ENCODE peak calls at places on chromosomes 6 and 20, in seven cellular contexts. One of them, this sample, is unnamed.

GRCh38 chr6:6815732-6816131 is 227.2 kb downstream of the LY86 start:
- DNase-seq in astrocyte of the spinal cord: no peak
- DNase-seq in heart left ventricle: no peak
- DNase-seq in neural crest cell: no peak
- DNase-seq in GM10248: no peak
- DNase-seq in fibroblast of lung: no peak
- DNase-seq in endothelial cell: no peak
- DNase-seq in this sample: no peak

GRCh38 chr6:2766767-2767314 is 1.6 kb downstream of the WRNIP1 start:
- DNase-seq in astrocyte of the spinal cord: peak
- DNase-seq in heart left ventricle: no peak
- DNase-seq in neural crest cell: no peak
- DNase-seq in GM10248: no peak
- DNase-seq in fibroblast of lung: peak
- DNase-seq in endothelial cell: no peak
- DNase-seq in this sample: no peak

GRCh38 chr20:40711078-40711477 is 22.0 kb upstream of the MAFB start:
- DNase-seq in astrocyte of the spinal cord: no peak
- DNase-seq in heart left ventricle: no peak
- DNase-seq in neural crest cell: no peak
- DNase-seq in GM10248: no peak
- DNase-seq in fibroblast of lung: no peak
- DNase-seq in endothelial cell: no peak
- DNase-seq in this sample: no peak

GRCh38 chr6:88561974-88562736 is 396.0 kb upstream of the CNR1 start:
- DNase-seq in astrocyte of the spinal cord: no peak
- DNase-seq in heart left ventricle: no peak
- DNase-seq in neural crest cell: no peak
- DNase-seq in GM10248: no peak
- DNase-seq in fibroblast of lung: no peak
- DNase-seq in endothelial cell: no peak
- DNase-seq in this sample: no peak

GRCh38 chr20:28616354-28616753 is 2641.1 kb upstream of the DEFB115 start:
- DNase-seq in astrocyte of the spinal cord: no peak
- DNase-seq in heart left ventricle: no peak
- DNase-seq in neural crest cell: no peak
- DNase-seq in GM10248: no peak
- DNase-seq in fibroblast of lung: no peak
- DNase-seq in endothelial cell: no peak
- DNase-seq in this sample: no peak

GRCh38 chr6:16803294-16804006 is 42.2 kb upstream of the ATXN1 start:
- DNase-seq in astrocyte of the spinal cord: peak
- DNase-seq in heart left ventricle: peak
- DNase-seq in neural crest cell: peak
- DNase-seq in GM10248: no peak
- DNase-seq in fibroblast of lung: peak
- DNase-seq in endothelial cell: peak
- DNase-seq in this sample: no peak

GRCh38 chr6:150201791-150202329 is 59.0 kb downstream of the PPP1R14C start:
- DNase-seq in astrocyte of the spinal cord: no peak
- DNase-seq in heart left ventricle: no peak
- DNase-seq in neural crest cell: no peak
- DNase-seq in GM10248: no peak
- DNase-seq in fibroblast of lung: no peak
- DNase-seq in endothelial cell: no peak
- DNase-seq in this sample: no peak

GRCh38 chr6:11894212-11894611 is 115.6 kb upstream of the ADTRP start:
- DNase-seq in astrocyte of the spinal cord: no peak
- DNase-seq in heart left ventricle: no peak
- DNase-seq in neural crest cell: no peak
- DNase-seq in GM10248: no peak
- DNase-seq in fibroblast of lung: no peak
- DNase-seq in endothelial cell: no peak
- DNase-seq in this sample: no peak

GRCh38 chr6:163667372-163668060 is 253.0 kb downstream of the QKI start:
- DNase-seq in astrocyte of the spinal cord: peak
- DNase-seq in heart left ventricle: peak
- DNase-seq in neural crest cell: no peak
- DNase-seq in GM10248: peak
- DNase-seq in fibroblast of lung: peak
- DNase-seq in endothelial cell: no peak
- DNase-seq in this sample: peak

GRCh38 chr6:132907915-132908314 is 93.5 kb downstream of the RPS12 start:
- DNase-seq in astrocyte of the spinal cord: peak
- DNase-seq in heart left ventricle: no peak
- DNase-seq in neural crest cell: no peak
- DNase-seq in GM10248: no peak
- DNase-seq in fibroblast of lung: peak
- DNase-seq in endothelial cell: no peak
- DNase-seq in this sample: no peak

GRCh38 chr20:40551125-40551530 is 137.9 kb downstream of the MAFB start:
- DNase-seq in astrocyte of the spinal cord: no peak
- DNase-seq in heart left ventricle: peak
- DNase-seq in neural crest cell: no peak
- DNase-seq in GM10248: no peak
- DNase-seq in fibroblast of lung: peak
- DNase-seq in endothelial cell: no peak
- DNase-seq in this sample: no peak

GRCh38 chr20:44848254-44849015 is 37.1 kb upstream of the YWHAB start:
- DNase-seq in astrocyte of the spinal cord: no peak
- DNase-seq in heart left ventricle: no peak
- DNase-seq in neural crest cell: no peak
- DNase-seq in GM10248: no peak
- DNase-seq in fibroblast of lung: no peak
- DNase-seq in endothelial cell: no peak
- DNase-seq in this sample: no peak

GRCh38 chr20:44850883-44851282 is 34.6 kb upstream of the YWHAB start:
- DNase-seq in astrocyte of the spinal cord: no peak
- DNase-seq in heart left ventricle: no peak
- DNase-seq in neural crest cell: no peak
- DNase-seq in GM10248: no peak
- DNase-seq in fibroblast of lung: no peak
- DNase-seq in endothelial cell: no peak
- DNase-seq in this sample: no peak

GRCh38 chr20:44850272-44850671 is 35.2 kb upstream of the YWHAB start:
- DNase-seq in astrocyte of the spinal cord: no peak
- DNase-seq in heart left ventricle: no peak
- DNase-seq in neural crest cell: no peak
- DNase-seq in GM10248: no peak
- DNase-seq in fibroblast of lung: no peak
- DNase-seq in endothelial cell: no peak
- DNase-seq in this sample: no peak

GRCh38 chr20:44851545-44851944 is 34.0 kb upstream of the YWHAB start:
- DNase-seq in astrocyte of the spinal cord: no peak
- DNase-seq in heart left ventricle: no peak
- DNase-seq in neural crest cell: no peak
- DNase-seq in GM10248: no peak
- DNase-seq in fibroblast of lung: no peak
- DNase-seq in endothelial cell: no peak
- DNase-seq in this sample: no peak

GRCh38 chr20:44849712-44850111 is 35.8 kb upstream of the YWHAB start:
- DNase-seq in astrocyte of the spinal cord: no peak
- DNase-seq in heart left ventricle: no peak
- DNase-seq in neural crest cell: no peak
- DNase-seq in GM10248: no peak
- DNase-seq in fibroblast of lung: no peak
- DNase-seq in endothelial cell: no peak
- DNase-seq in this sample: no peak
- TF ChIP-seq CTCF in astrocyte of the spinal cord: no peak
- TF ChIP-seq CTCF in heart left ventricle: no peak
- TF ChIP-seq CTCF in neural crest cell: peak
- TF ChIP-seq CTCF in GM10248: no peak
- TF ChIP-seq CTCF in fibroblast of lung: no peak
- TF ChIP-seq CTCF in endothelial cell: no peak
- TF ChIP-seq CTCF in this sample: no peak

GRCh38 chr20:1748777-1749176 is 91.2 kb upstream of the SIRPG start:
- DNase-seq in astrocyte of the spinal cord: no peak
- DNase-seq in heart left ventricle: no peak
- DNase-seq in neural crest cell: no peak
- DNase-seq in GM10248: no peak
- DNase-seq in fibroblast of lung: no peak
- DNase-seq in endothelial cell: no peak
- DNase-seq in this sample: no peak
- TF ChIP-seq CTCF in astrocyte of the spinal cord: no peak
- TF ChIP-seq CTCF in heart left ventricle: no peak
- TF ChIP-seq CTCF in neural crest cell: no peak
- TF ChIP-seq CTCF in GM10248: no peak
- TF ChIP-seq CTCF in fibroblast of lung: no peak
- TF ChIP-seq CTCF in endothelial cell: no peak
- TF ChIP-seq CTCF in this sample: no peak

DNA sequence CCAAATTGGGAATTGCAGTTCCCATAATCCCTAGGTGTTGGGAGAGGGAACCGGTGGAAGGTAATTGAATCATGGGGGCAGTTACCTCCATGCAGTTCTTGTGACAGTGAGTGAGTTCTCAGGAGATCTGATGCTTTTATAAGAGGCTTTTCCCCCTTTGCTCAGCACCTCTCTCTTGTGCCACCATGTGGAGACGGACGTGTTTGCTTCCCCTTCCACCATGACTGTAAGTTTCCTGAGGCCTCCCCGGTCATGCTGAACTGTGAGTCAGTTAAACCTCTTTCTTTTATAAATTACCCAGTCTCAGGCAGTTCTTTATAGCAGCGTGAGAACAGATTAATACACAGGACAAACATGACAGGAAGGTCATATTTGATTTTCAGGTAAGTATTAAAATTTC is 25.3 kb upstream of the HECA start:
- DNase-seq in astrocyte of the spinal cord: no peak
- DNase-seq in heart left ventricle: no peak
- DNase-seq in neural crest cell: no peak
- DNase-seq in GM10248: no peak
- DNase-seq in fibroblast of lung: peak
- DNase-seq in endothelial cell: peak
- DNase-seq in this sample: peak
- TF ChIP-seq CTCF in astrocyte of the spinal cord: peak
- TF ChIP-seq CTCF in heart left ventricle: peak
- TF ChIP-seq CTCF in neural crest cell: peak
- TF ChIP-seq CTCF in GM10248: peak
- TF ChIP-seq CTCF in fibroblast of lung: peak
- TF ChIP-seq CTCF in endothelial cell: no peak
- TF ChIP-seq CTCF in this sample: peak

DNA sequence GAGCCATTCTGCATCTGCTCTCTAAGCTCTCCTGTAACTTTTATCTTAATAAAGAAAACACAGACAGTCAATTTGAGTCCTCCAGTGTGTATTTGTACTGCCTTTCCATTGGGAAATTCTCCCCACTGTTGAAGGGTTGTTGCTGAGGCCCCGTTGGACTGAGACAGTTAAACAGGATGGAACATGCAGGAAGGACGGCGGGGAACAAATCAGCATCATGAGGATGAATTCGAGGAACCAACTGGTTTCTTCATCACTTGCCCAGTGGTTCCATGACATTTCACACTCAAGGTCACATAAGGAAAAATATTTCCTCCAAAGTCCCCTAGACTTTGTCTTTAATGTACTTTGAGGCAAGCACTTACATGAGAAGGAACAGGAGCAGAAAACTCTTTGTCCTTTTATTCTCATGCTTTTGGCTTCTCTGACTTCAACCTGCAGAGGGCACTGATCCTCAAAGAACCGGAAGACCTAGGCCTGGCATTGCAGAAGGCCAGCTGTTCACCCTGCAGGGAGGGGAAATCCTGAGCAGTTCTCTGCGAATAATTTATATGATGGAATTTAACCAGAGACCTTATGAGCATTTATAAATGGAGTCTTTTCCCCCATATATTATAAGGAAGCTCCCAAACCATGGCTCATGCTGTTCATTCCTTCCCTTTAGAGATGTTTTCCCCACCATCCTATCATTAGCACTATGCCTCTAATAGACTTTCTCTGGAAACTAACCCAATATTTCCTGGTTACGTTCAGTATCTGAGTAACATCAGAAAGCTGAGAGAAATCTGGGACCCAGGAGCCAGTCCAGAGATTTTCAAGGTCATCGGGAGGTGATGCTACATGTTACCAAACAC is 55.2 kb upstream of the ADGRF1 start:
- DNase-seq in astrocyte of the spinal cord: peak
- DNase-seq in heart left ventricle: peak
- DNase-seq in neural crest cell: peak
- DNase-seq in GM10248: peak
- DNase-seq in fibroblast of lung: peak
- DNase-seq in endothelial cell: peak
- DNase-seq in this sample: peak
- TF ChIP-seq CTCF in astrocyte of the spinal cord: peak
- TF ChIP-seq CTCF in heart left ventricle: peak
- TF ChIP-seq CTCF in neural crest cell: peak
- TF ChIP-seq CTCF in GM10248: peak
- TF ChIP-seq CTCF in fibroblast of lung: peak
- TF ChIP-seq CTCF in endothelial cell: peak
- TF ChIP-seq CTCF in this sample: peak

DNA sequence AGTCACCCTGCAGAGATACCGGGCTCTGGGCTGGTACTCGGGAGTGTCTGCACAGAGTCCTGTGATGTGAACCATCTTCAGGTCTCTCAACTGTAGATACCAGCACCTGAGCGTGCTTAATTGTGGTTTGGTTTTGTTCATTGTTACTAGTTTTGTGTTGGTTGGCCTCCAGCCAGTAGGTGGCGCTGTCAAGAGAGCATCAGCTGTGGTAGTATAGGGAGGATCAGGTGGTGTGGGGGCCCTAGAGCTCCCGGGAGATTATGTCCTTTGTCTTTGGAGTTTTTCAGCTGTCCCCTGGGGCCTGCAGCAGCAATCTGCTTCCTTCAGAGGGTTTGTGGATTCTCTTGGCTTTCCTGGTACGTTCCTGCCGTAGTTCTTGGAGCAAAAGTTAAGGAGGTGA is 67.9 kb downstream of the CDYL start:
- DNase-seq in astrocyte of the spinal cord: no peak
- DNase-seq in heart left ventricle: no peak
- DNase-seq in neural crest cell: no peak
- DNase-seq in GM10248: no peak
- DNase-seq in fibroblast of lung: no peak
- DNase-seq in endothelial cell: no peak
- DNase-seq in this sample: no peak
- TF ChIP-seq CTCF in astrocyte of the spinal cord: peak
- TF ChIP-seq CTCF in heart left ventricle: no peak
- TF ChIP-seq CTCF in neural crest cell: peak
- TF ChIP-seq CTCF in GM10248: peak
- TF ChIP-seq CTCF in fibroblast of lung: no peak
- TF ChIP-seq CTCF in endothelial cell: peak
- TF ChIP-seq CTCF in this sample: peak

GRCh38 chr6:39189131-39189530 is 40.1 kb downstream of the KCNK5 start:
- DNase-seq in astrocyte of the spinal cord: no peak
- DNase-seq in heart left ventricle: no peak
- DNase-seq in neural crest cell: no peak
- DNase-seq in GM10248: no peak
- DNase-seq in fibroblast of lung: no peak
- DNase-seq in endothelial cell: no peak
- DNase-seq in this sample: no peak

GRCh38 chr6:39190545-39191235 is 38.6 kb downstream of the KCNK5 start:
- DNase-seq in astrocyte of the spinal cord: no peak
- DNase-seq in heart left ventricle: no peak
- DNase-seq in neural crest cell: no peak
- DNase-seq in GM10248: no peak
- DNase-seq in fibroblast of lung: no peak
- DNase-seq in endothelial cell: no peak
- DNase-seq in this sample: no peak

GRCh38 chr6:39188577-39188976 is 40.7 kb downstream of the KCNK5 start:
- DNase-seq in astrocyte of the spinal cord: no peak
- DNase-seq in heart left ventricle: no peak
- DNase-seq in neural crest cell: no peak
- DNase-seq in GM10248: no peak
- DNase-seq in fibroblast of lung: no peak
- DNase-seq in endothelial cell: no peak
- DNase-seq in this sample: no peak

GRCh38 chr6:39191236-39191930 is 37.9 kb downstream of the KCNK5 start:
- DNase-seq in astrocyte of the spinal cord: no peak
- DNase-seq in heart left ventricle: no peak
- DNase-seq in neural crest cell: no peak
- DNase-seq in GM10248: no peak
- DNase-seq in fibroblast of lung: no peak
- DNase-seq in endothelial cell: no peak
- DNase-seq in this sample: no peak

GRCh38 chr6:39189915-39190544 is 39.2 kb downstream of the KCNK5 start:
- DNase-seq in astrocyte of the spinal cord: no peak
- DNase-seq in heart left ventricle: no peak
- DNase-seq in neural crest cell: peak
- DNase-seq in GM10248: peak
- DNase-seq in fibroblast of lung: peak
- DNase-seq in endothelial cell: peak
- DNase-seq in this sample: peak
- TF ChIP-seq CTCF in astrocyte of the spinal cord: no peak
- TF ChIP-seq CTCF in heart left ventricle: peak
- TF ChIP-seq CTCF in neural crest cell: peak
- TF ChIP-seq CTCF in GM10248: peak
- TF ChIP-seq CTCF in fibroblast of lung: peak
- TF ChIP-seq CTCF in endothelial cell: peak
- TF ChIP-seq CTCF in this sample: peak